ENCODE peak calls at places on chromosomes 6 and 20, in four cellular contexts. H, D, V and M are unnamed samples. For H3K27me3, the result is how much of the 10 kb centered on the place peaks cover.

GRCh38 chr20:38242848-38243449 is 17.6 kb downstream of the KIAA1755 start:
- DNase-seq in H (no peak), D (no peak), V (no peak), M (no peak)

GRCh38 chr6:132380358-132380757 is 20.9 kb downstream of the MOXD1 start:
- DNase-seq in H (peak), V (no peak), D (no peak), M (no peak)

GRCh38 chr6:136788069-136788902 is 4.0 kb downstream of the MAP3K5 start:
- DNase-seq in D (no peak), H (peak), V (no peak), M (no peak)

GRCh38 chr6:99016355-99016754 is 68.6 kb upstream of the FBXL4 start:
- DNase-seq in D (no peak), H (peak), V (no peak), M (no peak)

GRCh38 chr6:107823047-107823557 is 1.0 kb downstream of the SCML4 start:
- DNase-seq in D (no peak), V (no peak), H (no peak), M (no peak)

GRCh38 chr20:44585042-44585968 is 2.9 kb downstream of the PKIG start:
- DNase-seq in V (peak), H (no peak), D (no peak), M (no peak)

GRCh38 chr6:37130704-37131103 is 39.2 kb upstream of the PIM1 start:
- DNase-seq in V (peak), D (peak), H (peak), M (peak)

GRCh38 chr6:92810913-92811312 is 608.4 kb downstream of the EPHA7 start:
- DNase-seq in D (peak), H (peak), V (no peak), M (no peak)

GRCh38 chr6:15274696-15275387 is 29.0 kb downstream of the JARID2 start:
- DNase-seq in D (no peak), H (peak), V (no peak), M (no peak)

GRCh38 chr6:82057846-82058554 is 189.5 kb downstream of the IBTK start:
- DNase-seq in D (no peak), H (peak), V (no peak), M (no peak)

GRCh38 chr6:155273438-155273837 is 9.6 kb downstream of the CLDN20 start:
- DNase-seq in V (no peak), H (peak), D (peak), M (no peak)

GRCh38 chr6:52595796-52596130 is 18.9 kb upstream of the TRAM2 start:
- DNase-seq in H (no peak), V (no peak), D (no peak), M (no peak)

GRCh38 chr20:51917886-51918545 is 115.7 kb upstream of the SALL4 start:
- DNase-seq in H (no peak), V (no peak), D (no peak), M (no peak)

GRCh38 chr6:10202581-10202980 is 212.3 kb downstream of the TFAP2A start:
- DNase-seq in H (no peak), V (no peak), D (no peak), M (no peak)

GRCh38 chr6:138297761-138298298 is 79.5 kb upstream of the PBOV1 start:
- DNase-seq in V (no peak), D (no peak), H (no peak), M (no peak)

GRCh38 chr6:27281105-27281539 is 31.0 kb downstream of the POM121L2 start:
- DNase-seq in D (no peak), H (no peak), V (no peak), M (no peak)

GRCh38 chr6:34514593-34515472 is 41.3 kb downstream of the SPDEF start:
- DNase-seq in D (peak), V (no peak), H (peak), M (no peak)
- H3K27me3 ChIP-seq in D (under half), V (under half), H (half or more), M (under half)

GRCh38 chr6:166621114-166621540 is 5.9 kb downstream of the RPS6KA2 start:
- DNase-seq in H (no peak), V (no peak), D (no peak), M (no peak)
- H3K27ac ChIP-seq in H (peak), V (peak), D (no peak), M (no peak)

DNA sequence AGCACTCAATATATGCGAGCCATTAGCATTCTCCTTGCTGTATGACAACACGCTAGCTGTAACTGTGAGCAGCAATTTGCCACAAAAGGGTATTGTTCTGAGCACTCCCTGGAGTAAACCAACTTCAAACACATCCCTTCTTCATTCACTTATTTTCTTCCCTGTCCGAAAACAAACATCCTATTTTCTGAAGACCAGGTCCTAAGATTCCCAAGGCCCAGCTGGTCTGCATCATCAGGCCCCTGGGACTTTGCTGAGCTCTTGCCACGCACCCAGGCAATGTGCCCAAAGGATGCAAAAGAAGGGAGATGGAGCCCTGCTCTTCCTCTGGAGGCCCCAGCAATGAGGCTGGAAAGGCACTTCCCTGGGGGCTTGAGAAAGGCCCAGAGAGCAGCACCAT is 118.1 kb downstream of the PREX1 start:
- DNase-seq in H (no peak), D (no peak), V (no peak), M (no peak)
- H3K4me3 ChIP-seq in H (no peak), D (no peak), V (no peak), M (no peak)

DNA sequence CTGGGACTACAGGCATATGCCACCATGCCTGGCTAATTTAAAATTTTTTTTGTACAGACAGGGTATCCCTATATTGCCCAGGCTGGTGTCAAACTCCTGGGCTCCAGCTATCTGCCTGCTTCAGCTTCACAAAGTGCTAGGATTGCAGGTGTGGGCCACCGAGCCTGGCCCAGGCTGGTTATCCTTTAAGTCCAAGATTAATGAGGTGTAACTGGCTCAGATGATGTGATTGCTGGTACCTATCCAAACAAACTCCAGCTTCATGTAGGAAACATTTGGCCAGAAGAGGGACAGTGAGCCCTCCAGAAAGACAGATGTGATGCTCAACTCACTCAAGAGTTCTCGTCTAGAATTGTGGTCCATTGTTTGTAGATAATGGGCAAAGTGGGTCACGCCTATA is 9.2 kb upstream of the ZNF318 start:
- DNase-seq in H (peak), V (no peak), D (no peak), M (no peak)
- H3K27me3 ChIP-seq in H (under half), V (under half), D (under half), M (under half)

DNA sequence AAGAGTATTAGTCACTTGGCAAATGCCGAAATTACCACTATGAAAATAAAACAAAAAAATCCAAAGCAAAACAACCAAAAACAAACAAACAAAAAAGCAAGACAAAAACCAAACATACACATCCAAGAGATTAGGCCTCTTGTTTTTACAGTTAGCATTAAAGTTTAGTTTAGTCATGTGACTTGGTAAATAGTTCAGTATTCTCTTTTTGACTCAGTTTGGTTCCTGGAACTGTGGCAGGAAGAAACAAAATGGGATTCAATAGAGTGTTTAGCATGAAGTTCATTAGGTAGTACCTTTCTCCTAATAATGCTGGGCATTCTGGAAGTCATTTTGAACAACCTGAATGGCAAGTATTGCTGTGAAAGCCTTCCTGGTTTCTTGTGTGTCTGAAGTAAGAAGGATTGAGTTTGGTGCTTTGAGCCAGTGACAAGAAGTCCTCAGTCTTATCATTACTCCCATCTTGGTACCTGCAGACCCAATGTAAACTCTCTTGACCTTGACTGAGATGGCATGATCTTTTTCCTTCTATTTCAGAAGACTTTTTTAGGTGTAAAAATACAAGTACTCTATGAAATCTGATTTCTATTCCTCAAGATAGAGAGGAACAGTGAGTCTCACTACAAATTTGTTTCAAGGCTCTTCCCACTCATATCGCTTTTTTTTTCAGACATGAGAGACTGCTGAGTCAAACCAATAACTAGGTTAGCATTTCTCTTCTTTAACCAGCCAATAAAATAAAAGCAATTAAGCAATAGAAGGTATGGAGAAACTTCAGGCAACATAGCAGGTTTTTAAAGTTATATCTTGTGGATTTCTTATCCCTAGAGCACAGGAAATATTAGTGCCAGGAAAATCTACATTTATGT is 223.6 kb upstream of the PREP start:
- DNase-seq in D (no peak), V (no peak), H (no peak), M (no peak)
- H3K27ac ChIP-seq in D (no peak), V (no peak), H (no peak), M (no peak)

DNA sequence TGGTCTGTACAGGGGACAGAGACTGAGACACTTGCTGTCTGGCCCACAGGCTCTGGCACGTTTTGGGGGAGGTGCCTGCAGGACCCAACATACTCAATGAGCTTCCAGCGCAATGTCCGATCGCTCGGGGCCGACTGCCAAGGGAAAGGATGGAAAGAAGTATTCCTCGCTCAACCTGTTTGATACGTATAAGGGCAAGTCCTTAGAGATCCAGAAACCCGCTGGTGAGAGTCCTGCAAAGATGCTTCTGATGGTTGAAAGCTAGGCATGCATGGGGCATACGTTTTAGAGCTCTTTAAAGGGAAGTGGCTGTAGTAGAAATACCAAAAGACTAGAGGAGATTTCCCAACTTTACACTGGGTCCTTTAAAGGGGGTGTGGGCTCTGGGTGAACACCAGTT is 2.2 kb downstream of the PRRC2A start:
- DNase-seq in D (no peak), V (no peak), H (no peak), M (no peak)
- H3K4me3 ChIP-seq in D (no peak), V (no peak), H (no peak), M (no peak)

GRCh38 chr20:54020868-54021267 is 49.5 kb downstream of the BCAS1 start:
- DNase-seq in H (no peak), D (no peak), V (no peak), M (no peak)

GRCh38 chr20:54021446-54022235 is 48.8 kb downstream of the BCAS1 start:
- DNase-seq in H (no peak), D (no peak), V (no peak), M (no peak)

GRCh38 chr20:54020348-54020747 is 50.0 kb downstream of the BCAS1 start:
- DNase-seq in D (no peak), H (no peak), V (no peak), M (no peak)

GRCh38 chr20:54025166-54025835 is 45.1 kb downstream of the BCAS1 start:
- DNase-seq in D (no peak), H (no peak), V (no peak), M (no peak)

GRCh38 chr20:54023406-54023805 is 47.0 kb downstream of the BCAS1 start:
- DNase-seq in D (no peak), H (no peak), V (no peak), M (no peak)
- H3K27me3 ChIP-seq in D (under half), H (under half), V (under half), M (under half)